ENCODE peak calls at places on chromosome 14, in nine cellular contexts. R is heart left ventricle; P is IMR-90; V is left ventricle myocardium inferior; B is CD8-positive, alpha-beta memory T cell; C is tibial artery; A is thoracic aorta; U is Panc1; N is tibial nerve. O is an unnamed sample. For H3K4me1, the result is how much of the 10 kb centered on the place peaks cover.

GRCh38 chr14:51581017-51581881 is 70.5 kb upstream of the FRMD6 start:
- DNase-seq in R (no peak), P (peak), V (no peak), B (no peak), C (no peak), A (no peak), U (no peak), N (no peak), O (peak)

GRCh38 chr14:68451676-68452387 is 341.0 kb downstream of the ZFP36L1 start:
- DNase-seq in R (peak), P (no peak), V (no peak), B (no peak), C (peak), A (no peak), U (no peak), N (peak), O (no peak)

GRCh38 chr14:102046337-102047278 is 40.2 kb downstream of the HSP90AA1 start:
- DNase-seq in R (peak), P (peak), V (peak), B (no peak), C (peak), A (peak), U (no peak), N (peak), O (peak)

GRCh38 chr14:85575617-85575898 is 45.6 kb downstream of the FLRT2 start:
- DNase-seq in R (no peak), P (no peak), V (no peak), B (no peak), C (no peak), A (no peak), U (no peak), N (no peak), O (no peak)

GRCh38 chr14:89000007-89000942 is 175.8 kb downstream of the TTC8 start:
- DNase-seq in R (no peak), P (peak), V (no peak), B (no peak), C (no peak), A (peak), U (no peak), N (no peak), O (peak)

GRCh38 chr14:84825481-84825880 is 704.5 kb upstream of the FLRT2 start:
- DNase-seq in R (no peak), P (peak), V (no peak), B (no peak), C (no peak), A (no peak), U (no peak), N (no peak), O (no peak)

GRCh38 chr14:77641534-77642341 is 25.3 kb upstream of the SPTLC2 start:
- DNase-seq in R (peak), P (peak), V (peak), B (peak), C (peak), A (peak), U (no peak), N (peak), O (no peak)

GRCh38 chr14:66405158-66405557 is 81.0 kb upstream of the CCDC196 start:
- DNase-seq in R (no peak), P (peak), V (no peak), B (no peak), C (no peak), A (no peak), U (no peak), N (no peak), O (no peak)

GRCh38 chr14:65164068-65164824 is 61.9 kb upstream of the MAX start:
- DNase-seq in R (no peak), P (peak), V (no peak), B (no peak), C (no peak), A (no peak), U (no peak), N (no peak), O (peak)

GRCh38 chr14:25032092-25032784 is 17.7 kb downstream of the STXBP6 start:
- DNase-seq in R (no peak), P (no peak), V (no peak), B (no peak), C (no peak), A (no peak), U (no peak), N (no peak), O (no peak)

GRCh38 chr14:25237845-25238244 is 187.9 kb upstream of the STXBP6 start:
- DNase-seq in R (no peak), P (peak), V (no peak), B (no peak), C (no peak), A (no peak), U (no peak), N (no peak), O (no peak)

DNA sequence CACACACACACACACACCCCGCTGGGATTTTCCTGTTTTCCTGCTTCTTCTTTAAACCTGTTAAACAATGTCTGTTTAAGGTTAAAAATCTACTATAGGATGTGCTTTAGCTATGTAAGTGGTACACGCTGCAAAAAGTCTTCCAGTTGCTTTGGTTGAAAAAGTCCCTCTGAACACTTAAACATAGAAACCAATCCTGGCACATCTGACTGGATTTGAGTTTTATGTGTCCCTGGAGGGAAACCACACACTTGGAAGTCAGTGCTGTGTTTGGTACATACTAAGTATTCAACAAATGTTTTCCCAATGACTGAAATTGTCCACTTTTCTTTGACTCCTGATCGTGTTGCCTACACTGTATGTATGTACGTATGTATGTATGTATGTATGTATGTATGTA is 22.0 kb downstream of the CFL2 start:
- DNase-seq in R (no peak), P (no peak), V (no peak), B (no peak), C (no peak), A (no peak), U (no peak), N (no peak), O (peak)
- H3K4me1 ChIP-seq in R (under half), P (under half), V (under half), B (under half), C (under half), A (under half), U (under half), N (under half), O (under half)

GRCh38 chr14:74584966-74585365 is 27.1 kb downstream of the LTBP2 start:
- DNase-seq in R (no peak), P (no peak), V (no peak), B (no peak), C (no peak), A (no peak), U (no peak), N (no peak), O (no peak)
- H3K4me1 ChIP-seq in R (under half), P (under half), V (under half), B (under half), C (under half), A (half or more), U (under half), N (half or more), O (under half)

GRCh38 chr14:21236948-21237797 is 32.1 kb downstream of the HNRNPC start:
- DNase-seq in R (no peak), P (no peak), V (no peak), B (no peak), C (no peak), A (no peak), U (no peak), N (no peak), O (no peak)
- H3K4me1 ChIP-seq in R (under half), P (under half), V (half or more), B (half or more), C (under half), A (under half), U (under half), N (half or more), O (under half)

GRCh38 chr14:95233702-95234241 is 76.4 kb upstream of the DICER1 start:
- DNase-seq in R (peak), P (no peak), V (peak), B (no peak), C (no peak), A (no peak), U (no peak), N (peak), O (no peak)
- H3K4me1 ChIP-seq in R (under half), P (under half), V (half or more), B (under half), C (under half), A (under half), U (under half), N (half or more), O (under half)

GRCh38 chr14:91373591-91374245 is 43.9 kb downstream of the CCDC88C start:
- DNase-seq in R (no peak), P (no peak), V (no peak), B (peak), C (no peak), A (no peak), U (no peak), N (no peak), O (no peak)
- H3K4me1 ChIP-seq in R (under half), P (under half), V (half or more), B (half or more), C (under half), A (under half), U (half or more), N (under half), O (under half)

DNA sequence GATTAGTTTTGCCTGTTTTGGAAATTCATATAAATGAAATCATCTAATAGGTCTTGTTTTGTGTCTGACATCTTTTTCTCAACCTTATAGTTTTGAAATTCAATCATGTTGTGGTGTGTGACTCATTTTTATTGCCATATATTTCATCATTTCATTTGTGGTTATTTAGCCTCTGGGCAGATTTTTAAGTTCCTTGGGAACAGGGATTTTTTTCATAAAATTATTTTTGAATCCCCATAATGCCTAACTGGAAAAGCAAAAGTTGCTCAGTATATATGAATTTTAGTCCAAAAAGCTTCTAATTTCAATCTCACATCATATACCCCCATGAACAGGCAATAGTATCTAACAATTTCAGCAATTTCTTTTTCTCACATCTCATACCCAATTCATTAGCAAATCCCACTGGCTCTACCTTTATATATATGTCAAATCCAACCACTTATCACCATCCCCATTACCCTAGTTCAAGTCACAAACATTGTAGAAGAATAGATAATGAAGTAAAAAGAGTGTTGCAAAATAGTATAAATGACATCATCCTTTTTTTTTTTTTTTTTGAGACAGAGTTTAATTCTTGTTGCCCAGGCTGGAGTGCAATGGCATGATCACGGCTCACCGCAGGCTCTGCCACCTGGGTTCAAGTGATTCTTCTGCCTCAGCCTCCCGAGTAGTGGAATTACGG is 2.6 kb upstream of the OR6J1 start:
- DNase-seq in R (no peak), P (peak), V (no peak), B (no peak), C (no peak), A (no peak), U (no peak), N (no peak), O (peak)
- H3K4me1 ChIP-seq in R (under half), P (under half), V (under half), B (under half), C (under half), A (under half), U (under half), N (under half), O (under half)

DNA sequence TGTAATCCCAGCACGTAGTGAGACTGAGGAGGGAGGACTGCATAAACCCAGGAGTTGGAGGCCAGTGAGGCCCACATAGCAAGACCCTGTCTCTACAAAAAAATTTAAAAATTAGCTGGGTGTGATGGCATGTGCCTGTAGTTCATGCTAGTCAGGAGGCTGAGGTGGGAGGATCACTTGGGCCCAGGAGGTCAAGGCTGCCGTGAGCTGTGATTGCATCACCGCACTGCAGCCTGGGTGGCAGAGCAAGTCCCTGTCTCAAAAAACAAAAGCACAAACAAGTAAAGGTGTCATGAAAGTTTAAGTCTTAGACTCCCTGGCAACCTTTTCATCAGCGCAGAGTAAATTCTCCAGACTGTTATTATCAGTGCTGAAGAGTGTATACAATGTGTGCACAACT is 10.4 kb downstream of the TMEM30B start:
- DNase-seq in R (no peak), P (no peak), V (no peak), B (no peak), C (no peak), A (no peak), U (no peak), N (no peak), O (no peak)
- H3K4me1 ChIP-seq in R (under half), P (under half), V (under half), B (under half), C (under half), A (under half), U (under half), N (under half), O (under half)

DNA sequence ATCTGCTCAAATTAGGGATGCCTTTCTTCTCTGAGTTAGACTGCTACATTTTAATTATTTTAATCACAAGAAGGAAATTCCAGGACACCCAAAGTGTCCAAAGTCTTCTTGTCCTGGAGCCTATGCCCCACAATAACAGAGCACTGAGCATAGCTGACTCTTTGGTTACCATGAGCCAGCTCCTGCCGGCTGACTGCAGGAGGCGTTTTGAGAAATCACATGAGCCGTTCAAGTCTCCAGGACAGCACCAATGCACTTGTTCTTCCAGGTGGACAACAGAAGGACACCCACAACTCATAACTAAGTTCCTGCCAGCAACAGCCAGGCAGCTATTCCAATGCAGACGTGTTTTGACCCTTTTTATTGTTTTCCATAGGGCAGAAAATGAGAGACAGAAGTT is 46.0 kb upstream of the SRSF5 start:
- DNase-seq in R (no peak), P (no peak), V (no peak), B (no peak), C (no peak), A (no peak), U (no peak), N (no peak), O (no peak)
- H3K4me1 ChIP-seq in R (under half), P (under half), V (half or more), B (under half), C (under half), A (under half), U (under half), N (under half), O (under half)

GRCh38 chr14:61747342-61747741 is 14.9 kb upstream of the SNAPC1 start:
- DNase-seq in R (no peak), P (no peak), V (no peak), B (no peak), C (no peak), A (no peak), U (no peak), N (no peak), O (no peak)

GRCh38 chr14:61750708-61751474 is 11.3 kb upstream of the SNAPC1 start:
- DNase-seq in R (peak), P (peak), V (peak), B (peak), C (peak), A (peak), U (no peak), N (peak), O (peak)

GRCh38 chr14:61751475-61751989 is 10.7 kb upstream of the SNAPC1 start:
- DNase-seq in R (no peak), P (no peak), V (no peak), B (no peak), C (no peak), A (no peak), U (no peak), N (no peak), O (no peak)

GRCh38 chr14:61749264-61749663 is 13.0 kb upstream of the SNAPC1 start:
- DNase-seq in R (no peak), P (peak), V (no peak), B (no peak), C (no peak), A (no peak), U (no peak), N (no peak), O (no peak)

GRCh38 chr14:61749867-61750266 is 12.4 kb upstream of the SNAPC1 start:
- DNase-seq in R (no peak), P (no peak), V (no peak), B (no peak), C (no peak), A (no peak), U (no peak), N (no peak), O (peak)
- H3K4me1 ChIP-seq in R (under half), P (under half), V (half or more), B (under half), C (under half), A (under half), U (under half), N (under half), O (under half)

O was measured in mesenchymal stem cell.